ENCODE peak calls at places on chromosomes 13 and 19, in eight cellular contexts. Z is neural progenitor cell; L is effector memory CD4-positive, alpha-beta T cell; H is nephron progenitor cell; M is T-helper 2 cell; O is lung; A is mesendoderm; S is activated CD4-positive, alpha-beta T cell treated with anti-CD3 and anti-CD28 coated beads for 24 hours. P is an unnamed sample.

GRCh38 chr19:58345558-58345957 is 7.7 kb downstream of the A1BG start:
- DNase-seq in Z (no peak), L (no peak), H (no peak), M (no peak), O (no peak), A (no peak), S (no peak), P (no peak)

GRCh38 chr13:85659493-85659892 is 139.7 kb downstream of the SLITRK6 start:
- DNase-seq in Z (no peak), L (no peak), H (no peak), M (no peak), O (no peak), A (no peak), S (no peak), P (peak)

GRCh38 chr19:58586131-58586765 is 13.1 kb upstream of the MZF1 start:
- DNase-seq in Z (no peak), L (no peak), H (no peak), M (no peak), O (no peak), A (peak), S (no peak), P (no peak)

GRCh38 chr13:63540042-63540441 is 2124.4 kb upstream of the PCDH20 start:
- DNase-seq in Z (no peak), L (no peak), H (no peak), M (no peak), O (no peak), A (no peak), S (no peak), P (no peak)

GRCh38 chr19:14558370-14559066 is 13.3 kb downstream of the NDUFB7 start:
- DNase-seq in Z (no peak), L (no peak), H (no peak), M (no peak), O (no peak), A (no peak), S (no peak), P (no peak)

GRCh38 chr13:106033634-106034033 is 501.8 kb downstream of the EFNB2 start:
- DNase-seq in Z (no peak), L (no peak), H (no peak), M (no peak), O (no peak), A (no peak), S (no peak), P (no peak)

GRCh38 chr19:32519023-32519422 is 62.0 kb upstream of the PDCD5 start:
- DNase-seq in Z (no peak), L (no peak), H (no peak), M (peak), O (no peak), A (no peak), S (no peak), P (no peak)

GRCh38 chr13:30898721-30899188 is 7.3 kb upstream of the MEDAG start:
- DNase-seq in Z (no peak), L (no peak), H (no peak), M (no peak), O (no peak), A (peak), S (no peak), P (no peak)

GRCh38 chr13:80164451-80164850 is 176.5 kb downstream of the SPRY2 start:
- DNase-seq in Z (no peak), L (no peak), H (no peak), M (no peak), O (no peak), A (no peak), S (no peak), P (no peak)

GRCh38 chr19:18479964-18480723 is 41.7 kb downstream of the ELL start:
- DNase-seq in Z (no peak), L (no peak), H (no peak), M (no peak), O (no peak), A (no peak), S (no peak), P (no peak)

GRCh38 chr13:87684850-87685735 is 13.9 kb downstream of the SLITRK5 start:
- DNase-seq in Z (no peak), L (no peak), H (no peak), M (no peak), O (no peak), A (peak), S (no peak), P (no peak)

GRCh38 chr13:75219479-75220237 is 262.3 kb downstream of the TBC1D4 start:
- DNase-seq in Z (peak), L (peak), H (peak), M (peak), O (peak), A (peak), S (peak), P (no peak)

GRCh38 chr19:13428352-13428751 is 77.9 kb downstream of the CACNA1A start:
- DNase-seq in Z (no peak), L (no peak), H (peak), M (no peak), O (no peak), A (peak), S (no peak), P (no peak)

GRCh38 chr13:32838985-32839384 is 177.2 kb upstream of the KL start:
- DNase-seq in Z (no peak), L (no peak), H (no peak), M (no peak), O (no peak), A (no peak), S (no peak), P (no peak)

GRCh38 chr13:113581871-113582270 is 2.7 kb upstream of the TFDP1 start:
- DNase-seq in Z (no peak), L (no peak), H (no peak), M (no peak), O (no peak), A (no peak), S (no peak), P (no peak)